ENCODE peak calls at places on chromosome 22, in eight cellular contexts. One of them, this sample, is unnamed.

GRCh38 chr22:17832665-17833064 is 58.4 kb upstream of the BID start:
- DNase-seq in CD8-positive, alpha-beta T cell: no peak
- DNase-seq in HT-29: no peak
- DNase-seq in Kasumi-1: no peak
- DNase-seq in activated naive CD4-positive, alpha-beta T cell treated with Interleukin-2 at 50 U/mL for 16 hours: no peak
- DNase-seq in fibroblast of mammary gland: no peak
- DNase-seq in activated T-cell treated with anti-CD3 and anti-CD28 coated beads for 24 hours: no peak
- DNase-seq in neural crest cell: no peak
- DNase-seq in this sample: no peak

GRCh38 chr22:34645375-34645774 is 420.6 kb upstream of the ISX start:
- DNase-seq in CD8-positive, alpha-beta T cell: no peak
- DNase-seq in HT-29: peak
- DNase-seq in Kasumi-1: no peak
- DNase-seq in activated naive CD4-positive, alpha-beta T cell treated with Interleukin-2 at 50 U/mL for 16 hours: no peak
- DNase-seq in fibroblast of mammary gland: no peak
- DNase-seq in activated T-cell treated with anti-CD3 and anti-CD28 coated beads for 24 hours: no peak
- DNase-seq in neural crest cell: peak
- DNase-seq in this sample: no peak

GRCh38 chr22:20553947-20554741 is 46.7 kb downstream of the MED15 start:
- DNase-seq in CD8-positive, alpha-beta T cell: no peak
- DNase-seq in HT-29: no peak
- DNase-seq in Kasumi-1: no peak
- DNase-seq in activated naive CD4-positive, alpha-beta T cell treated with Interleukin-2 at 50 U/mL for 16 hours: no peak
- DNase-seq in fibroblast of mammary gland: no peak
- DNase-seq in activated T-cell treated with anti-CD3 and anti-CD28 coated beads for 24 hours: no peak
- DNase-seq in neural crest cell: no peak
- DNase-seq in this sample: no peak

GRCh38 chr22:23122216-23122957 is 19.4 kb downstream of the RSPH14 start:
- DNase-seq in CD8-positive, alpha-beta T cell: no peak
- DNase-seq in HT-29: no peak
- DNase-seq in Kasumi-1: no peak
- DNase-seq in activated naive CD4-positive, alpha-beta T cell treated with Interleukin-2 at 50 U/mL for 16 hours: no peak
- DNase-seq in fibroblast of mammary gland: no peak
- DNase-seq in activated T-cell treated with anti-CD3 and anti-CD28 coated beads for 24 hours: no peak
- DNase-seq in neural crest cell: no peak
- DNase-seq in this sample: no peak

GRCh38 chr22:48906177-48906835 is 921.4 kb downstream of the BRD1 start:
- DNase-seq in CD8-positive, alpha-beta T cell: no peak
- DNase-seq in HT-29: no peak
- DNase-seq in Kasumi-1: no peak
- DNase-seq in activated naive CD4-positive, alpha-beta T cell treated with Interleukin-2 at 50 U/mL for 16 hours: no peak
- DNase-seq in fibroblast of mammary gland: no peak
- DNase-seq in activated T-cell treated with anti-CD3 and anti-CD28 coated beads for 24 hours: no peak
- DNase-seq in neural crest cell: no peak
- DNase-seq in this sample: no peak

GRCh38 chr22:33561149-33561807 is 359.0 kb downstream of the LARGE1 start:
- DNase-seq in CD8-positive, alpha-beta T cell: no peak
- DNase-seq in HT-29: peak
- DNase-seq in Kasumi-1: no peak
- DNase-seq in activated naive CD4-positive, alpha-beta T cell treated with Interleukin-2 at 50 U/mL for 16 hours: no peak
- DNase-seq in fibroblast of mammary gland: no peak
- DNase-seq in activated T-cell treated with anti-CD3 and anti-CD28 coated beads for 24 hours: no peak
- DNase-seq in neural crest cell: no peak
- DNase-seq in this sample: no peak

GRCh38 chr22:23166841-23167610 is 13.3 kb upstream of the BCR start:
- DNase-seq in CD8-positive, alpha-beta T cell: no peak
- DNase-seq in HT-29: no peak
- DNase-seq in Kasumi-1: no peak
- DNase-seq in activated naive CD4-positive, alpha-beta T cell treated with Interleukin-2 at 50 U/mL for 16 hours: no peak
- DNase-seq in fibroblast of mammary gland: no peak
- DNase-seq in activated T-cell treated with anti-CD3 and anti-CD28 coated beads for 24 hours: no peak
- DNase-seq in neural crest cell: no peak
- DNase-seq in this sample: peak

GRCh38 chr22:42651134-42651533 is 1.9 kb upstream of the CYB5R3 start:
- DNase-seq in CD8-positive, alpha-beta T cell: no peak
- DNase-seq in HT-29: peak
- DNase-seq in Kasumi-1: no peak
- DNase-seq in activated naive CD4-positive, alpha-beta T cell treated with Interleukin-2 at 50 U/mL for 16 hours: no peak
- DNase-seq in fibroblast of mammary gland: peak
- DNase-seq in activated T-cell treated with anti-CD3 and anti-CD28 coated beads for 24 hours: no peak
- DNase-seq in neural crest cell: no peak
- DNase-seq in this sample: no peak

GRCh38 chr22:37379085-37379484 is 48.2 kb downstream of the ELFN2 start:
- DNase-seq in CD8-positive, alpha-beta T cell: no peak
- DNase-seq in HT-29: no peak
- DNase-seq in Kasumi-1: no peak
- DNase-seq in activated naive CD4-positive, alpha-beta T cell treated with Interleukin-2 at 50 U/mL for 16 hours: no peak
- DNase-seq in fibroblast of mammary gland: no peak
- DNase-seq in activated T-cell treated with anti-CD3 and anti-CD28 coated beads for 24 hours: no peak
- DNase-seq in neural crest cell: no peak
- DNase-seq in this sample: no peak

GRCh38 chr22:41181349-41182241 is 23.5 kb upstream of the L3MBTL2 start:
- DNase-seq in CD8-positive, alpha-beta T cell: no peak
- DNase-seq in HT-29: peak
- DNase-seq in Kasumi-1: peak
- DNase-seq in activated naive CD4-positive, alpha-beta T cell treated with Interleukin-2 at 50 U/mL for 16 hours: no peak
- DNase-seq in fibroblast of mammary gland: peak
- DNase-seq in activated T-cell treated with anti-CD3 and anti-CD28 coated beads for 24 hours: no peak
- DNase-seq in neural crest cell: no peak
- DNase-seq in this sample: no peak

GRCh38 chr22:24503137-24503850 is 8.2 kb downstream of the UPB1 start:
- DNase-seq in CD8-positive, alpha-beta T cell: peak
- DNase-seq in HT-29: peak
- DNase-seq in Kasumi-1: peak
- DNase-seq in activated naive CD4-positive, alpha-beta T cell treated with Interleukin-2 at 50 U/mL for 16 hours: peak
- DNase-seq in fibroblast of mammary gland: peak
- DNase-seq in activated T-cell treated with anti-CD3 and anti-CD28 coated beads for 24 hours: peak
- DNase-seq in neural crest cell: peak
- DNase-seq in this sample: peak

GRCh38 chr22:32265882-32266767 is 11.0 kb upstream of the SLC5A4 start:
- DNase-seq in CD8-positive, alpha-beta T cell: peak
- DNase-seq in HT-29: peak
- DNase-seq in Kasumi-1: peak
- DNase-seq in activated naive CD4-positive, alpha-beta T cell treated with Interleukin-2 at 50 U/mL for 16 hours: peak
- DNase-seq in fibroblast of mammary gland: peak
- DNase-seq in activated T-cell treated with anti-CD3 and anti-CD28 coated beads for 24 hours: peak
- DNase-seq in neural crest cell: peak
- DNase-seq in this sample: peak

GRCh38 chr22:35126993-35127392 is 61.0 kb downstream of the ISX start:
- DNase-seq in CD8-positive, alpha-beta T cell: no peak
- DNase-seq in HT-29: no peak
- DNase-seq in Kasumi-1: no peak
- DNase-seq in activated naive CD4-positive, alpha-beta T cell treated with Interleukin-2 at 50 U/mL for 16 hours: no peak
- DNase-seq in fibroblast of mammary gland: no peak
- DNase-seq in activated T-cell treated with anti-CD3 and anti-CD28 coated beads for 24 hours: no peak
- DNase-seq in neural crest cell: no peak
- DNase-seq in this sample: no peak

GRCh38 chr22:17785185-17786184 is 11.2 kb upstream of the BID start:
- DNase-seq in CD8-positive, alpha-beta T cell: peak
- DNase-seq in HT-29: peak
- DNase-seq in Kasumi-1: peak
- DNase-seq in activated naive CD4-positive, alpha-beta T cell treated with Interleukin-2 at 50 U/mL for 16 hours: peak
- DNase-seq in fibroblast of mammary gland: peak
- DNase-seq in activated T-cell treated with anti-CD3 and anti-CD28 coated beads for 24 hours: peak
- DNase-seq in neural crest cell: no peak
- DNase-seq in this sample: peak

GRCh38 chr22:42862045-42862734 is 5.1 kb upstream of the ARFGAP3 start:
- DNase-seq in CD8-positive, alpha-beta T cell: no peak
- DNase-seq in HT-29: peak
- DNase-seq in Kasumi-1: no peak
- DNase-seq in activated naive CD4-positive, alpha-beta T cell treated with Interleukin-2 at 50 U/mL for 16 hours: no peak
- DNase-seq in fibroblast of mammary gland: peak
- DNase-seq in activated T-cell treated with anti-CD3 and anti-CD28 coated beads for 24 hours: no peak
- DNase-seq in neural crest cell: no peak
- DNase-seq in this sample: no peak

GRCh38 chr22:46731246-46732040 is 6.6 kb downstream of the CERK start:
- DNase-seq in CD8-positive, alpha-beta T cell: no peak
- DNase-seq in HT-29: peak
- DNase-seq in Kasumi-1: no peak
- DNase-seq in activated naive CD4-positive, alpha-beta T cell treated with Interleukin-2 at 50 U/mL for 16 hours: peak
- DNase-seq in fibroblast of mammary gland: no peak
- DNase-seq in activated T-cell treated with anti-CD3 and anti-CD28 coated beads for 24 hours: no peak
- DNase-seq in neural crest cell: no peak
- DNase-seq in this sample: no peak